ENCODE peak calls at places on chromosomes 12 and 14, in ten cellular contexts. Z, H, D, K, E, Q, U, N, X and L are unnamed samples.

GRCh38 chr12:18849080-18849479 is 111.2 kb downstream of the CAPZA3 start:
- DNase-seq in K (no peak), N (no peak), X (no peak), Q (no peak), U (no peak), Z (no peak), H (peak), D (no peak), E (no peak), L (no peak)

GRCh38 chr14:105294142-105294597 is 6.6 kb downstream of the BRF1 start:
- DNase-seq in Q (no peak), K (peak), H (no peak), Z (no peak), E (no peak), N (no peak), X (no peak), D (no peak), U (no peak), L (no peak)

GRCh38 chr12:12070674-12071661 is at the start of gene BCL2L14:
- DNase-seq in U (peak), Z (peak), D (no peak), K (no peak), Q (peak), X (no peak), N (no peak), H (no peak), E (no peak), L (no peak)

GRCh38 chr14:33556382-33557121 is 394.3 kb downstream of the EGLN3 start:
- DNase-seq in H (no peak), N (no peak), U (no peak), E (no peak), Z (no peak), K (no peak), D (no peak), Q (no peak), X (no peak), L (no peak)

GRCh38 chr12:112149596-112149995 is 24.2 kb downstream of the TRAFD1 start:
- DNase-seq in Z (peak), X (no peak), H (no peak), D (no peak), N (no peak), E (peak), U (no peak), K (no peak), Q (no peak), L (peak)

GRCh38 chr12:120121766-120122293 is 5.3 kb upstream of the RAB35 start:
- DNase-seq in N (no peak), H (no peak), D (no peak), E (no peak), Q (no peak), X (no peak), Z (peak), K (no peak), U (no peak), L (no peak)

GRCh38 chr12:2179058-2179457 is 126.3 kb downstream of the CACNA1C start:
- DNase-seq in E (no peak), X (no peak), D (no peak), Z (no peak), H (no peak), K (no peak), N (no peak), U (no peak), Q (no peak), L (no peak)

GRCh38 chr12:11653215-11653753 is 3.8 kb downstream of the ETV6 start:
- DNase-seq in Q (peak), N (no peak), D (no peak), Z (peak), X (peak), U (no peak), E (peak), K (no peak), H (no peak), L (no peak)

GRCh38 chr12:71472441-71472911 is 32.9 kb downstream of the LGR5 start:
- DNase-seq in U (no peak), Q (no peak), K (no peak), D (no peak), H (no peak), E (no peak), N (no peak), X (no peak), Z (no peak), L (no peak)

GRCh38 chr14:77355811-77356210 is 21.1 kb downstream of the TMED8 start:
- DNase-seq in Q (no peak), D (no peak), Z (no peak), K (no peak), E (no peak), H (no peak), U (no peak), X (no peak), N (no peak), L (no peak)

GRCh38 chr12:124416516-124417395 is 121.9 kb downstream of the RFLNA start:
- DNase-seq in H (no peak), K (no peak), Z (no peak), Q (no peak), X (no peak), N (no peak), E (no peak), U (no peak), D (no peak), L (no peak)

GRCh38 chr12:40446385-40446784 is 221.6 kb downstream of the LRRK2 start:
- DNase-seq in Z (no peak), X (peak), N (no peak), D (no peak), U (no peak), E (no peak), K (no peak), Q (no peak), H (peak), L (no peak)

GRCh38 chr12:64190140-64190539 is 32.0 kb downstream of the KICS2 start:
- DNase-seq in X (no peak), U (no peak), D (no peak), E (no peak), N (no peak), Q (no peak), K (no peak), H (no peak), Z (no peak), L (no peak)

GRCh38 chr12:85569261-85569660 is 266.9 kb downstream of the RASSF9 start:
- DNase-seq in Q (no peak), Z (no peak), K (no peak), N (no peak), H (no peak), D (no peak), E (no peak), X (no peak), U (no peak), L (no peak)

GRCh38 chr12:52821071-52821730 is 7.3 kb upstream of the KRT4 start:
- DNase-seq in E (no peak), U (no peak), N (no peak), D (no peak), Q (no peak), Z (no peak), H (no peak), K (no peak), X (no peak), L (no peak)

GRCh38 chr12:111410229-111411186 is 4.8 kb downstream of the SH2B3 start:
- DNase-seq in K (peak), X (peak), D (no peak), U (no peak), H (no peak), E (no peak), N (no peak), Z (no peak), Q (no peak), L (no peak)

GRCh38 chr12:3998397-3998796 is 125.2 kb upstream of the PARP11 start:
- DNase-seq in Z (no peak), U (no peak), K (no peak), D (no peak), E (no peak), Q (no peak), N (no peak), H (no peak), X (no peak), L (no peak)

GRCh38 chr14:41490323-41490722 is 116.4 kb upstream of the LRFN5 start:
- DNase-seq in D (no peak), X (no peak), U (no peak), Z (no peak), Q (no peak), K (no peak), E (no peak), N (no peak), H (no peak), L (no peak)

GRCh38 chr14:103740991-103741689 is 25.5 kb downstream of the ZFYVE21 start:
- DNase-seq in X (no peak), K (peak), Z (no peak), Q (no peak), D (no peak), E (no peak), H (no peak), N (no peak), U (no peak), L (no peak)

GRCh38 chr14:93619176-93619793 is 169.0 kb downstream of the PRIMA1 start:
- DNase-seq in Q (peak), K (no peak), X (peak), H (peak), U (no peak), N (no peak), E (peak), D (peak), Z (peak), L (no peak)

GRCh38 chr14:58626441-58626840 is 11.3 kb upstream of the DACT1 start:
- DNase-seq in Z (no peak), K (no peak), X (no peak), N (no peak), Q (no peak), E (no peak), U (no peak), H (no peak), D (no peak), L (no peak)

GRCh38 chr14:37985826-37986470 is 221.8 kb upstream of the SSTR1 start:
- DNase-seq in E (peak), K (no peak), Z (no peak), N (no peak), Q (peak), X (peak), U (no peak), D (peak), H (peak), L (no peak)

GRCh38 chr12:4439736-4440135 is 5.9 kb downstream of the FGF6 start:
- DNase-seq in K (no peak), H (no peak), E (no peak), U (no peak), Q (no peak), D (no peak), X (no peak), N (no peak), Z (no peak), L (no peak)

GRCh38 chr12:89494411-89495231 is 30.0 kb downstream of the GALNT4 start:
- DNase-seq in X (peak), U (no peak), E (no peak), Z (no peak), N (peak), K (no peak), Q (no peak), D (no peak), H (no peak), L (no peak)

GRCh38 chr14:75088153-75088552 is 18.7 kb downstream of the ZC2HC1C start:
- DNase-seq in Z (no peak), N (no peak), Q (no peak), H (no peak), X (no peak), K (no peak), D (no peak), E (no peak), U (no peak), L (no peak)

GRCh38 chr12:51949342-51950030 is 2.0 kb upstream of the ACVR1B start:
- DNase-seq in D (no peak), E (no peak), X (no peak), Z (no peak), K (no peak), H (no peak), U (no peak), N (no peak), Q (no peak), L (no peak)

GRCh38 chr14:76958975-76959710 is 69.4 kb downstream of the IRF2BPL start:
- DNase-seq in Q (no peak), E (peak), X (peak), D (no peak), H (peak), U (peak), Z (peak), N (no peak), K (no peak), L (peak)

DNA sequence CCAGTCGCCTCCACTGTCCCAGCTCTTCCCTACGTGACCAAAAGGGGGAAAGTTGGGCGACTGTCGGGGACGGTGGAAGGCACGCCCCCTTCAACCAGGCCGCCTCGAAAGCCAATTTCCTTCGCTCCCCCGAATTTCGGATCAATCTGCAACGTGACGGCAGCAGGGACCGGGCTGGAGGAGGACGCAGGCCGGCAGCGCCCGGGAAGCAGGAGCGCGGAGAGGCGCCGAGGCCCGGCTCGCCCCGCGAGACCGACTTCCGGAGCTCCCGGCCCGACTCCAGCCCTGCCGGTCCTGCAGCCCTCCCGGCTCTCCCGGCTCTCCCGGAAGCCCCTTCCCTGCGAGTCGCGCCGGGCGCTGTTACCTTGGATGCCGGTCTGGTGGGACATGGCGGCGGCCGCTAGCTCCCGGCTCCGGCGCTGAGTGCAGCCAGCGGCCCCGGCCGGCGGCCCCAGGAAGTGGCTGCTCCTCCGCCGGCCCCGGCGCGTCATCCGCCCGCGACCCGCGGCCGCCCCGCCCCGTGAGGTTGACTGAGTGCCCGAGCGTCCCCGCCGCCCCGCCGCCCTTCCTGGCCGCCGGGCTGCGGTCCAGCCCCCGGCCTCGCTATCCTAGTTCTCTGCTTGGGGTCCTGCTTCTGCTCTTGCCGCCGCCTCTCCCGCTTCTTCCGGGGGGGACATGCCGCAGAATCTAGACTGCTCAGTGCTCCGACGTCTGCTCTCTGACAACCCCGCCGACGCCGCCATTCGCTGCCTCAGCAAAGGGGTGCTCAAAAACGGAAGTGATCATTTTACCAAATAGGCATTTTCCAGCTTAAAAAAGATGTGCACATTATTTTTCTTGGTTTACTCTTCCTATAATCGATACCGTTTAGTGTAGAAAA is at the start of gene TWF1:
- DNase-seq in K (peak), N (peak), X (peak), E (peak), D (peak), H (peak), Q (peak), U (peak), Z (no peak), L (peak)
- TF ChIP-seq POLR2A in K (no peak), N (no peak), X (peak), E (peak), D (no peak), H (peak), Q (peak), U (peak), Z (peak), L (peak)

GRCh38 chr12:6392499-6392898 is 8.5 kb downstream of the LTBR start:
- DNase-seq in Z (no peak), N (peak), K (no peak), H (no peak), E (peak), U (peak), D (peak), Q (peak), X (no peak), L (no peak)

GRCh38 chr12:6390084-6390799 is 6.3 kb downstream of the LTBR start:
- DNase-seq in U (peak), D (no peak), Q (peak), X (no peak), H (no peak), E (no peak), N (peak), Z (no peak), K (no peak), L (no peak)

GRCh38 chr12:6391013-6391412 is 7.1 kb downstream of the LTBR start:
- DNase-seq in X (no peak), H (no peak), D (no peak), K (no peak), Q (no peak), E (no peak), N (peak), U (no peak), Z (no peak), L (no peak)

GRCh38 chr12:6394398-6394797 is 10.4 kb downstream of the LTBR start:
- DNase-seq in D (no peak), U (no peak), N (no peak), Q (no peak), H (no peak), K (no peak), E (no peak), Z (no peak), X (no peak), L (no peak)

GRCh38 chr12:6393109-6393508 is 9.1 kb downstream of the LTBR start:
- DNase-seq in H (no peak), N (peak), Z (no peak), U (no peak), D (no peak), E (no peak), X (no peak), Q (no peak), K (no peak), L (no peak)
- H3K27ac ChIP-seq in H (no peak), N (peak), Z (no peak), U (no peak), D (peak), E (no peak), X (no peak), Q (peak), K (no peak), L (peak)

GRCh38 chr14:30195946-30196345 is 268.3 kb upstream of the PRKD1 start:
- DNase-seq in N (no peak), X (no peak), Q (no peak), D (no peak), Z (no peak), H (no peak), E (no peak), U (no peak), K (no peak), L (no peak)

GRCh38 chr14:30193791-30194407 is 266.3 kb upstream of the PRKD1 start:
- DNase-seq in H (no peak), N (no peak), U (no peak), D (no peak), Q (no peak), Z (no peak), K (no peak), X (no peak), E (no peak), L (no peak)

GRCh38 chr14:30194769-30195168 is 267.1 kb upstream of the PRKD1 start:
- DNase-seq in D (no peak), Z (no peak), N (no peak), Q (no peak), H (no peak), X (no peak), E (no peak), K (no peak), U (no peak), L (no peak)

GRCh38 chr14:30193056-30193455 is 265.4 kb upstream of the PRKD1 start:
- DNase-seq in D (no peak), U (no peak), X (no peak), K (no peak), N (no peak), Q (no peak), Z (no peak), E (no peak), H (no peak), L (no peak)

GRCh38 chr14:30191639-30192279 is 264.1 kb upstream of the PRKD1 start:
- DNase-seq in X (no peak), N (no peak), Q (no peak), Z (no peak), H (no peak), U (no peak), D (no peak), E (no peak), K (no peak), L (no peak)
- TF ChIP-seq POLR2AphosphoS5 in X (no peak), N (no peak), Q (no peak), Z (no peak), H (no peak), U (no peak), D (no peak), E (no peak), K (no peak), L (no peak)

GRCh38 chr14:102591372-102591943 is 991 bp upstream of the RCOR1 start:
- DNase-seq in Z (no peak), X (peak), U (peak), D (peak), N (no peak), Q (peak), E (peak), K (peak), H (no peak), L (no peak)
- TF ChIP-seq POLR2A in Z (no peak), X (peak), U (peak), D (no peak), N (no peak), Q (no peak), E (no peak), K (no peak), H (no peak), L (no peak)